ENCODE peak calls at places on chromosome 7, in four cellular contexts. One of them, this sample, is unnamed.

GRCh38 chr7:141649865-141650499 is 52.0 kb downstream of the DENND11 start:
- DNase-seq in hepatocyte: peak
- DNase-seq in endothelial cell of umbilical vein: peak
- DNase-seq in astrocyte of the cerebellum: peak
- DNase-seq in this sample: peak

GRCh38 chr7:89926721-89927120 is 227.5 kb upstream of the STEAP1 start:
- DNase-seq in astrocyte of the cerebellum: no peak
- DNase-seq in hepatocyte: no peak
- DNase-seq in endothelial cell of umbilical vein: no peak
- DNase-seq in this sample: no peak

GRCh38 chr7:82050792-82051191 is 280.9 kb upstream of the HGF start:
- DNase-seq in endothelial cell of umbilical vein: no peak
- DNase-seq in hepatocyte: peak
- DNase-seq in astrocyte of the cerebellum: peak
- DNase-seq in this sample: peak

GRCh38 chr7:83475403-83475802 is 173.5 kb downstream of the SEMA3E start:
- DNase-seq in hepatocyte: no peak
- DNase-seq in endothelial cell of umbilical vein: no peak
- DNase-seq in astrocyte of the cerebellum: no peak
- DNase-seq in this sample: no peak

GRCh38 chr7:139728203-139728602 is 49.6 kb downstream of the HIPK2 start:
- DNase-seq in astrocyte of the cerebellum: no peak
- DNase-seq in hepatocyte: no peak
- DNase-seq in endothelial cell of umbilical vein: no peak
- DNase-seq in this sample: no peak

GRCh38 chr7:131326576-131326975 is 1.1 kb upstream of the MKLN1 start:
- DNase-seq in endothelial cell of umbilical vein: no peak
- DNase-seq in astrocyte of the cerebellum: no peak
- DNase-seq in hepatocyte: peak
- DNase-seq in this sample: no peak

GRCh38 chr7:3020416-3020815 is 23.3 kb downstream of the CARD11 start:
- DNase-seq in astrocyte of the cerebellum: no peak
- DNase-seq in endothelial cell of umbilical vein: no peak
- DNase-seq in hepatocyte: no peak
- DNase-seq in this sample: no peak

GRCh38 chr7:31785081-31785480 is 98.1 kb downstream of the PPP1R17 start:
- DNase-seq in hepatocyte: no peak
- DNase-seq in astrocyte of the cerebellum: no peak
- DNase-seq in endothelial cell of umbilical vein: no peak
- DNase-seq in this sample: no peak

GRCh38 chr7:85290252-85290651 is 103.4 kb upstream of the SEMA3D start:
- DNase-seq in astrocyte of the cerebellum: no peak
- DNase-seq in endothelial cell of umbilical vein: no peak
- DNase-seq in hepatocyte: no peak
- DNase-seq in this sample: no peak

GRCh38 chr7:108086546-108086945 is 43.6 kb downstream of the LAMB4 start:
- DNase-seq in astrocyte of the cerebellum: no peak
- DNase-seq in hepatocyte: no peak
- DNase-seq in endothelial cell of umbilical vein: no peak
- DNase-seq in this sample: no peak

GRCh38 chr7:46515844-46516590 is 594.9 kb upstream of the IGFBP3 start:
- DNase-seq in hepatocyte: no peak
- DNase-seq in endothelial cell of umbilical vein: no peak
- DNase-seq in astrocyte of the cerebellum: no peak
- DNase-seq in this sample: no peak

GRCh38 chr7:82605247-82605864 is 161.8 kb upstream of the CACNA2D1 start:
- DNase-seq in hepatocyte: peak
- DNase-seq in astrocyte of the cerebellum: peak
- DNase-seq in endothelial cell of umbilical vein: peak
- DNase-seq in this sample: no peak

GRCh38 chr7:44750921-44751571 is 2.4 kb downstream of the ZMIZ2 start:
- DNase-seq in astrocyte of the cerebellum: no peak
- DNase-seq in endothelial cell of umbilical vein: no peak
- DNase-seq in hepatocyte: peak
- DNase-seq in this sample: no peak

GRCh38 chr7:66099232-66099550 is 15.5 kb upstream of the CRCP start:
- DNase-seq in endothelial cell of umbilical vein: no peak
- DNase-seq in hepatocyte: no peak
- DNase-seq in astrocyte of the cerebellum: no peak
- DNase-seq in this sample: no peak

GRCh38 chr7:127887631-127888030 is 143.6 kb downstream of the LRRC4 start:
- DNase-seq in endothelial cell of umbilical vein: no peak
- DNase-seq in astrocyte of the cerebellum: no peak
- DNase-seq in hepatocyte: no peak
- DNase-seq in this sample: no peak

DNA sequence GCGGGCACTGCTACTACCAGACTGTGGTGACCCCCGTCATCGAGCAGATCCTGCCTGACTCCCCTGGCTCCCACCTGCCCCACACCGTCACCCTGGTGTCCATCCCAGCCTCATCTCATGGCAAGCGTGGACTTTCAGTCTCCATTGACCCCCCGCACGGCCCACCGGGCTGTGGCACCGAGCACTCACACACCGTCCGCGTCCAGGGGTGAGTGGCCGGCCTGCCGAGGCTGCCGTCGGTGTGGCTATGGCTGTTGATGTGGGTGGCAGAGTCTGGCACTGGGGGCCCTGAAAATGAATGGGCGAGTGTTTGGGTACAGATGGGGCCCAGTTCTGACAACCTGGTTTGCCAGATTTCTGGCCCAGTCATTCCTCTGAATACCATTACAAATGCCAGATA is 15.4 kb downstream of the LIMK1 start:
- DNase-seq in hepatocyte: no peak
- DNase-seq in endothelial cell of umbilical vein: no peak
- DNase-seq in astrocyte of the cerebellum: no peak
- DNase-seq in this sample: no peak
- H3K4me3 ChIP-seq in hepatocyte: no peak
- H3K4me3 ChIP-seq in endothelial cell of umbilical vein: no peak
- H3K4me3 ChIP-seq in astrocyte of the cerebellum: no peak
- H3K4me3 ChIP-seq in this sample: no peak

GRCh38 chr7:7946486-7946885 is 22.1 kb upstream of the GLCCI1 start:
- DNase-seq in hepatocyte: no peak
- DNase-seq in astrocyte of the cerebellum: no peak
- DNase-seq in endothelial cell of umbilical vein: no peak
- DNase-seq in this sample: no peak
- TF ChIP-seq CTCF in hepatocyte: no peak
- TF ChIP-seq CTCF in astrocyte of the cerebellum: no peak
- TF ChIP-seq CTCF in endothelial cell of umbilical vein: no peak
- TF ChIP-seq CTCF in this sample: no peak

DNA sequence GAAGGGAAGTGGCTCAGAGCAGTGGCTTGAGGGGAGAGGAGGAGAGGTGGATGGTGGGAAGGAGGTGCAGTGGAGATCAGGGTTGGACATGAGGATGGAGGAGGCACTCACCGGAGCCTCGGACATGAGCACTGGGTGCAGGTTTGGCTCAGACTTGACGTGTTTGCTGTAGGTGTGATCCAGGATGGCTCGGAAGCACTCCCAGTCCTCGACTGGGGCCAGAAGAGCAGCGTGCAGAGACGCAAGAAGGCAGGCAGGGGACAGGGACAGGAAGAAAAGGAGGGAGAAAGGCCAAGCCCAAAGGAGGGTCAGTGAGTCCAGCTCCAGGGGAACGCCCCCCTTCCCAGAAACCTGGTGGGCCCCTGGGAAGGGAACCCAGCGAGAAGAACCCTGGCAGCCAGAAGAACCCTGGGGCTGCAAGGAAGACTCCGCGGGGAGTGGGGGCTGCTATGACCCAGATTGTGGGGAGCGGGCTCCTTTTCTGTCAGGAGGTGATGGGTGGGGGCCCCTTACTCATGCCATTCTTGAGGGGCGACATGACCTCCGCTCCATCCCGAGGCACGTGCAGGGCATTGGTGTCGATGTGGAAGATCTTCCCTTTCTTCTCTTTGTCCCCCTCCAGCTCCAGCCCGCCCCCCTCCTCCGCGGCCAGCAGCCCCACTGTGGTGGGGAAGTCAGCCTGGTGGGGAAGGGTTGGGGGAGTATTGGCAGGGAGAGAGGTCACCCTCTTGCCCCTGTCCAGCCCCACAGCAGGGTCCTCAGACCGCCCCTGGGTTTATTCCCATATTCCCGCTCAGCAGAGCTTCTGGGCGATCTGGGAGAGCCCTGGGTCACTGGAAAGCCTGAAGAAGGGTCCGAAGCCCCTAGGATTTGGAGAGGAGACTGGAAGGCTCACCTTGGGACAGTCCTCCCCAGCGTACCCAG is 1.1 kb downstream of the ACTL6B start:
- DNase-seq in astrocyte of the cerebellum: no peak
- DNase-seq in hepatocyte: no peak
- DNase-seq in endothelial cell of umbilical vein: no peak
- DNase-seq in this sample: no peak
- H3K4me3 ChIP-seq in astrocyte of the cerebellum: no peak
- H3K4me3 ChIP-seq in hepatocyte: no peak
- H3K4me3 ChIP-seq in endothelial cell of umbilical vein: no peak
- H3K4me3 ChIP-seq in this sample: no peak

DNA sequence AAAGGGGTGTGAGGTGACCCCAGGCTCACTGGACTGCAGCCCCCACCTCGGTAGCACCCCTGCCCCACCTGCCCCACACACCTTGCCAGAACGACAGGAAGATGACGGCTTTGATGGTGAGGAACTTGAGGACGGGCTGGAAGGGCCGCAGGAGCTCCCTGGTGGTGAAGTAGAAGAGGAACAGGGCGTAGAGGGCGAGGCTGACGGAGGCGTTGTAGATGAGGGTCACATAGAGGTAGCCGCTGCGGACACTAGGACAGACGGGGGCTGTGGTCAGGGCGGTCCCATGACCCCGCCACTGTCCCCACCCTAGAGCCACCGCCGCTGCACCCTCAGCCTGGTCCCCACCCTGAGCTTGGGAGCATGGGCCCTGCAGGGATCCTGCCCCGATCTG is 7.6 kb downstream of the TMEM184A start:
- DNase-seq in endothelial cell of umbilical vein: no peak
- DNase-seq in hepatocyte: no peak
- DNase-seq in astrocyte of the cerebellum: no peak
- DNase-seq in this sample: no peak
- TF ChIP-seq CTCF in endothelial cell of umbilical vein: no peak
- TF ChIP-seq CTCF in hepatocyte: no peak
- TF ChIP-seq CTCF in astrocyte of the cerebellum: peak
- TF ChIP-seq CTCF in this sample: peak

GRCh38 chr7:28037220-28038010 is 143.2 kb downstream of the JAZF1 start:
- DNase-seq in endothelial cell of umbilical vein: peak
- DNase-seq in hepatocyte: peak
- DNase-seq in astrocyte of the cerebellum: peak
- DNase-seq in this sample: peak

GRCh38 chr7:28038175-28038855 is 142.3 kb downstream of the JAZF1 start:
- DNase-seq in astrocyte of the cerebellum: no peak
- DNase-seq in hepatocyte: no peak
- DNase-seq in endothelial cell of umbilical vein: no peak
- DNase-seq in this sample: no peak

GRCh38 chr7:28033386-28033785 is 147.2 kb downstream of the JAZF1 start:
- DNase-seq in astrocyte of the cerebellum: no peak
- DNase-seq in hepatocyte: no peak
- DNase-seq in endothelial cell of umbilical vein: no peak
- DNase-seq in this sample: no peak

GRCh38 chr7:28032738-28033380 is 147.7 kb downstream of the JAZF1 start:
- DNase-seq in endothelial cell of umbilical vein: no peak
- DNase-seq in astrocyte of the cerebellum: no peak
- DNase-seq in hepatocyte: no peak
- DNase-seq in this sample: no peak

GRCh38 chr7:28036748-28037147 is 143.8 kb downstream of the JAZF1 start:
- DNase-seq in hepatocyte: no peak
- DNase-seq in endothelial cell of umbilical vein: no peak
- DNase-seq in astrocyte of the cerebellum: no peak
- DNase-seq in this sample: no peak
- H3K4me3 ChIP-seq in hepatocyte: no peak
- H3K4me3 ChIP-seq in endothelial cell of umbilical vein: no peak
- H3K4me3 ChIP-seq in astrocyte of the cerebellum: no peak
- H3K4me3 ChIP-seq in this sample: no peak

DNA sequence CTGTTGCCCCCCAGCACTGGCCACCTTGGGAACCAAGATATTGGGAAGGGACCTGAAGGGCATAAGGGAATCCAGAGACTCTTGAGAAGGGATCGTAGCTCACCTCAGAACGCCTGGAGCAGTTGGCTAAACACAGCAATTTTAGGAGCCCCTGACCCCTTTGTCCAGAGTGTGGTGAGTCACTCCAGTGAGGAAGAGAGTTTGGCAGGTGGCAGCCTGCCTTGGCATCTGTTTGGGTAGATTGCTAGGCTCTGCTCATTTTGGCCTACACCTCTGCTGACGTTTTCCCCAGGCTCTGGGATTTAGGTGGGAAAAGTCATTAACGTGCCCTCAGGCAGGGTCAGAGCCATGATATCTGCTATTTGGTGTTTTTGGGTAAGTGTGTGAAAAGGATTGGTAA is 100.6 kb downstream of the GRB10 start:
- DNase-seq in astrocyte of the cerebellum: no peak
- DNase-seq in endothelial cell of umbilical vein: peak
- DNase-seq in hepatocyte: no peak
- DNase-seq in this sample: no peak
- TF ChIP-seq CTCF in astrocyte of the cerebellum: no peak
- TF ChIP-seq CTCF in endothelial cell of umbilical vein: no peak
- TF ChIP-seq CTCF in hepatocyte: no peak
- TF ChIP-seq CTCF in this sample: no peak

GRCh38 chr7:134452419-134452827 is 6.5 kb downstream of the AKR1B1 start:
- DNase-seq in astrocyte of the cerebellum: no peak
- DNase-seq in hepatocyte: no peak
- DNase-seq in endothelial cell of umbilical vein: no peak
- DNase-seq in this sample: no peak
- H3K4me3 ChIP-seq in astrocyte of the cerebellum: no peak
- H3K4me3 ChIP-seq in hepatocyte: no peak
- H3K4me3 ChIP-seq in endothelial cell of umbilical vein: no peak
- H3K4me3 ChIP-seq in this sample: no peak

GRCh38 chr7:43479042-43479441 is 103.9 kb upstream of the STK17A start:
- DNase-seq in hepatocyte: no peak
- DNase-seq in endothelial cell of umbilical vein: no peak
- DNase-seq in astrocyte of the cerebellum: no peak
- DNase-seq in this sample: no peak
- TF ChIP-seq CTCF in hepatocyte: no peak
- TF ChIP-seq CTCF in endothelial cell of umbilical vein: no peak
- TF ChIP-seq CTCF in astrocyte of the cerebellum: no peak
- TF ChIP-seq CTCF in this sample: no peak

GRCh38 chr7:41943098-41943577 is 240.2 kb upstream of the INHBA start:
- DNase-seq in endothelial cell of umbilical vein: peak
- DNase-seq in astrocyte of the cerebellum: peak
- DNase-seq in hepatocyte: peak
- DNase-seq in this sample: no peak
- H3K4me3 ChIP-seq in endothelial cell of umbilical vein: no peak
- H3K4me3 ChIP-seq in astrocyte of the cerebellum: no peak
- H3K4me3 ChIP-seq in hepatocyte: no peak
- H3K4me3 ChIP-seq in this sample: no peak

This sample was measured in AG09309.